ENCODE peak calls at places on chromosomes 4 and X, in eight cellular contexts. J is epithelial cell of esophagus, Z is tibial nerve, K is right atrium auricular region, P is colonic mucosa, S is cardiac fibroblast, F is OCI-LY7, T is nephron progenitor cell. V is an unnamed sample.

GRCh38 chr4:79682161-79682560 is 274.1 kb upstream of the GK2 start:
- DNase-seq in Z (no peak), F (no peak), S (no peak), P (no peak), T (no peak), J (peak), K (no peak), V (no peak)

GRCh38 chr4:153154010-153154975 is 50.0 kb upstream of the TRIM2 start:
- DNase-seq in P (peak), K (no peak), S (peak), Z (no peak), T (no peak), F (no peak), J (peak), V (peak)

GRCh38 chr4:114613579-114613978 is 15.0 kb downstream of the UGT8 start:
- DNase-seq in J (no peak), S (no peak), Z (no peak), P (no peak), T (no peak), F (no peak), K (no peak), V (no peak)

GRCh38 chr4:95363579-95363965 is 185.2 kb downstream of the UNC5C start:
- DNase-seq in K (no peak), J (no peak), Z (no peak), P (no peak), T (no peak), F (no peak), S (no peak), V (no peak)

GRCh38 chrX:100410083-100410590 is at the start of gene PCDH19:
- DNase-seq in K (no peak), F (no peak), P (peak), J (peak), S (peak), T (peak), Z (peak), V (peak)

GRCh38 chrX:74800062-74800461 is 125.2 kb downstream of the NEXMIF start:
- DNase-seq in T (no peak), Z (no peak), F (no peak), S (no peak), J (no peak), K (no peak), P (no peak), V (no peak)

GRCh38 chr4:28702571-28702970 is 1841.9 kb downstream of the STIM2 start:
- DNase-seq in K (no peak), S (no peak), Z (no peak), J (no peak), P (no peak), T (no peak), F (no peak), V (no peak)

GRCh38 chr4:46385235-46385634 is 4.7 kb downstream of the GABRA2 start:
- DNase-seq in J (no peak), P (no peak), S (no peak), Z (no peak), F (no peak), K (no peak), T (no peak), V (no peak)

GRCh38 chr4:118224239-118224829 is 128.5 kb downstream of the PRSS12 start:
- DNase-seq in F (peak), S (peak), T (no peak), J (peak), P (no peak), Z (no peak), K (no peak), V (no peak)

GRCh38 chr4:92121099-92121498 is 182.7 kb upstream of the GRID2 start:
- DNase-seq in P (no peak), S (peak), K (no peak), T (no peak), F (no peak), J (peak), Z (no peak), V (no peak)

GRCh38 chr4:88177981-88178632 is 19.7 kb upstream of the ABCG2 start:
- DNase-seq in P (no peak), K (no peak), J (peak), Z (peak), S (peak), F (no peak), T (no peak), V (peak)

GRCh38 chr4:67659065-67659464 is 41.9 kb downstream of the UBA6 start:
- DNase-seq in K (no peak), F (no peak), S (no peak), T (no peak), P (no peak), J (no peak), Z (no peak), V (no peak)

GRCh38 chr4:80462537-80463207 is 127.1 kb downstream of the CFAP299 start:
- DNase-seq in P (no peak), S (no peak), J (no peak), K (no peak), F (no peak), Z (no peak), T (no peak), V (no peak)

GRCh38 chrX:1323315-1323714 is 13.3 kb upstream of the IL3RA start:
- DNase-seq in F (peak), S (peak), P (peak), T (peak), Z (peak), K (no peak), J (no peak), V (peak)

GRCh38 chr4:146382194-146382593 is 139.5 kb downstream of the SLC10A7 start:
- DNase-seq in T (no peak), P (no peak), J (no peak), K (no peak), S (no peak), F (no peak), Z (no peak), V (no peak)

GRCh38 chr4:90207887-90208454 is 80.8 kb downstream of the CCSER1 start:
- DNase-seq in J (no peak), T (no peak), K (no peak), S (no peak), Z (no peak), P (no peak), F (no peak), V (no peak)

GRCh38 chrX:56499372-56499771 is 64.1 kb upstream of the UBQLN2 start:
- DNase-seq in P (no peak), J (peak), Z (no peak), T (no peak), K (no peak), S (no peak), F (no peak), V (no peak)

GRCh38 chr4:20042769-20043168 is 208.9 kb upstream of the SLIT2 start:
- DNase-seq in F (no peak), Z (no peak), T (no peak), P (no peak), J (peak), S (no peak), K (no peak), V (no peak)

GRCh38 chrX:152635941-152636340 is 1.8 kb upstream of the GABRQ start:
- DNase-seq in K (no peak), T (peak), S (peak), J (peak), F (peak), P (peak), Z (peak), V (peak)

GRCh38 chrX:134764202-134764785 is 106.0 kb upstream of the PLAC1 start:
- DNase-seq in S (no peak), P (no peak), T (no peak), Z (no peak), K (no peak), J (peak), F (peak), V (peak)
- TF ChIP-seq CTCF in S (peak), P (no peak), T (no peak), Z (no peak), K (no peak), J (peak), F (peak), V (peak)

DNA sequence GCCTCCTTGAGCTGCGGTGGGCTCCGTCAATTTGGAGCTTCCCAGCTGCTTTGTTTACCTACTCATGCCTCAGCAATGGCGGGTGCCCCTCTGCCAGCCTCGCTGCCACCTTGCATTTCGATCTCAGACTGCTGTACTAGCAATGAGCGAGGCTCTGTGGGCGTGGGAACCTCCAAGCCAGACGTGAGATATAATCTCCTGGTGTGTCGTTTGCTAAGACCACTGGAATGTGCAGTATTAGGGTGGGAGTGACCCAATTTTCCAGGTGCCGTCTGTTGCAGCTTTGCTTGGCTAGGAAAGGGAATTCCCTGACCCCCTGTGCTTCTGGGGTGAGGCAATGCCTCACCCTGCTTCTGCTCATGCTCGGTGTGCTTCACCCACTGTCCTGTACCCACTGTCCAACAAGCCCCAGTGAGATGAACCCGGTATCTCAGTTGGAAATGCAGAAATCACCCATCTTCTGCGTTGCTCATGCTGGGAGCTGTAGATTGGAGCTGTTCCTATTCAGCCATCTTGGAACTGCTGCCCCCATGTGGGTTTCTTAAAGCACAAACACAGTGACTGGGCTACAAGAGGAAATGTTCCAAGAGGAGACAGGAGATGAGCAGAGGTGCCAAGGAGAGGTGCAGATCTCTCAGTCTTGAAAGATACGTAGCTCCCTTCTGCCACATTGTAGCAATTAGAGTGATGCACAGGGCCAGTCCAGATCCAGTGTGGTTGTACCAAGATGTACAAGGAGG is 193.0 kb upstream of the IGFBP7 start:
- DNase-seq in F (no peak), J (no peak), K (no peak), T (no peak), S (no peak), P (no peak), Z (no peak), V (no peak)
- TF ChIP-seq CTCF in F (no peak), J (no peak), K (peak), T (no peak), S (no peak), P (no peak), Z (no peak), V (no peak)

DNA sequence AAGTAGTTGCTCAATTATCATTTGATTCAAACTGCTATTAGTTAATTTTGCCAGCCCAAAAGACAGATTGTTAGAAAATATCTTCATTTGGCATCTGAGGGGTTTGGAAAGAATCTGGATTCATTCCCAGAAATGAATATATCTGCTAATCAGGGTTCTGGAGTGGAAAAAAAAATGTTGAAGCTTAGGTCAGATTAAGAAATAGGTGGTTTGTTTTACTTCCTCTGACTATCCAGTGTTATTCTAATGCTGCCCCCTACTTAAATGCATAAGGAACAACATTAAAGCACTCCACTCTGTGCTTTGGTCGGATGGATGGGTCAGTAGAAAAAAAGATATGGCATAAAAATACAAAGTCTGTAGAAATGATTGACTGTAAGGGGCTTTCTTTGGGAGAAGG is 89.0 kb downstream of the LUZP4 start:
- DNase-seq in Z (no peak), P (no peak), J (no peak), K (no peak), S (peak), F (no peak), T (no peak), V (no peak)
- TF ChIP-seq CTCF in Z (no peak), P (no peak), J (no peak), K (no peak), S (no peak), F (no peak), T (no peak), V (no peak)

GRCh38 chr4:185128272-185129119 is 14.6 kb upstream of the SLC25A4 start:
- DNase-seq in S (no peak), Z (no peak), T (peak), J (peak), K (no peak), P (no peak), F (no peak), V (peak)
- TF ChIP-seq CTCF in S (no peak), Z (peak), T (peak), J (no peak), K (peak), P (no peak), F (no peak), V (no peak)

DNA sequence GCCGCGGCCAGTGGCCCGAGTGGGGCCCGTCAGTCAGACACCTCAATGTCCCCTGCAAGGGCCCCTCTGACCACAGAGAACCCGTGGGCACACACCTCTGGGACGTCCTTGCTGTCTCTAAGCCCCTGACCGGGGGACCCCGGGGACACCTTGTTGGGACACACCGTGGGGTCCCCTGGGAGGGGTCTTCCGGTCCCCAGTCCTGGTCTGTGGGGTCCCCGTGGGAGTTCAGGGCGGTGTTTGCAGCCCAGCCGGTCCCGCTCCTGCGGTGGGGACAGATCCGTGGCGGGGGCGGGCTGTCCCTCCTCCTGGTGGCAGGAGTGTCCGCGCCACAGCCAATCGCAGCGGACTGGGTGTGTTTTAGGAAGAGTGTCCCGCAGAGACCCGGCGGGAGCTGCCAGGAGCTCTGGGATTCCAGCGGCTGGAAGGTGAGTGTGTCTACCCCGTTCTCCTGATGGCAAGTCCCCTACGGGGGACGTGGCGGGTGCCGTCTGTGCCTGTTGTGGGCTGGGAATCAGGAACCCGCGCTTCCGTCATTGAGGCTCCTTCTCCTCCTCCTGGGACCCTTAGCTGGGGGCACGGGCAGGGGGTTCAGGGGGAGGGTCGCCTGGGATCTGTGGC is 5.1 kb upstream of the PLCXD1 start:
- DNase-seq in K (peak), Z (peak), T (peak), P (peak), S (peak), F (no peak), J (peak), V (peak)
- TF ChIP-seq CTCF in K (no peak), Z (no peak), T (no peak), P (no peak), S (no peak), F (no peak), J (no peak), V (no peak)

DNA sequence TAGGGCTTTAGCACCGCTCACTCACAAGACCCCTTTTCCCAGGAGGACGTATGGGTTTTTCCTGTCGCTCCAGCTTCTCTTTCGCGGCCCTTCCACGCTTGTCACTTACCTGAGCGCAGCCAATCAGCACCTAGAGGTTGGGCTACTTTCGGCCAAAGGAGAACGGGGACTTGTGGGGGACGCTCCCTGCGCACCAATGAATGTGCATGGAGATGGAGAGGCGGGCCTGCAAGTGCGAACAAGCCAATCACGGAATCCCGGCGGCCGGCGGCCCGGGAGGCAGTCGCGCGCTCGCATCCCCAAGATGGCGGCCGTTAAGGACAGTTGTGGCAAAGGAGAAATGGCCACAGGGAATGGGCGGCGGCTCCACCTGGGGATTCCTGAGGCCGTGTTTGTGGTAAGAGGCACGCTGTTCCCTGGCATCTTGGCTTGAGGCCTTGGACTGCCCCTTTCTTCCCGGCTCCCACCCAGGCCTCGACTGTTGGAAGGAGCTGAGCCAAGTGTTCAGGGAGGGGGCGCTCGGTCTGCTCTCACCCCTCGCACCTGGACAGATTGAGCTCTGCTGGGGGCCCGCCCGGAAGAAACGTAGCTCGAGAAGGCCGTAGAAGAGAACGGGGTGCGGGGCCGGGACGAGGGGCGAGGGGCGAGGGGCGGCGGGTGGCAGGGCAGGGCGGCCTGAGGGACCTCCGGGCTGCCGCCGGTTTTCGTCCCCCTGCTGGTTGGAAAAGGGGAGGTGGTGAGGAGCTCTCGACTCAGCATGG is at the start of gene VBP1:
- DNase-seq in F (peak), K (peak), P (peak), S (peak), T (peak), Z (peak), J (peak), V (peak)
- TF ChIP-seq CTCF in F (peak), K (peak), P (peak), S (peak), T (peak), Z (peak), J (peak), V (peak)

GRCh38 chrX:140697618-140698017 is 11.9 kb upstream of the LINC00632 start:
- DNase-seq in J (no peak), K (no peak), S (no peak), F (no peak), Z (no peak), P (no peak), T (no peak), V (no peak)
- TF ChIP-seq CTCF in J (no peak), K (peak), S (no peak), F (peak), Z (no peak), P (no peak), T (peak), V (no peak)

DNA sequence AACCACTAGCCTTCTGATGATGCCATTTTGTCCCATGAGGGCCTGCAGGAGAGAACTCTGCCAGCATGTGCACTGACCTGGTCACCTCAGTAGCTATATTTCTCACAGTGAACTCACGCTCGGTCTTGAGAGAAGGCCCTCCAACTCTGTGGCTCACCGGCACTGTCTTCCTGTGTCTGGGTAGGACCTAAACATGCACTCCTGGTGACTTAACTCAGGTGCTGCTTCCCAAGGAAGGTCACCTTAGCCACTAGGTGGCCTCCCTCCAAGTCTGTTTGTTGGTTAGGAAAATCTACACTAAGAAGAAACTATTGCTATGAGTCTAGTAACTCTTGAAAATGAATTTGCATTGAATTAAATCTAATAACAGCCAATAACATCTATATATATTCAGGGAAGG is 24.8 kb downstream of the TLR10 start:
- DNase-seq in S (no peak), F (peak), K (no peak), Z (no peak), J (peak), P (no peak), T (no peak), V (peak)
- TF ChIP-seq CTCF in S (no peak), F (peak), K (no peak), Z (no peak), J (peak), P (peak), T (no peak), V (peak)

V was measured in Calu3.